ENCODE peak calls at places on chromosomes 6 and 20, in seven cellular contexts. X is GM23248, K is OCI-LY7, P is HCT116, M is neural progenitor cell, O is GM23338, S is hepatocyte. Q is an unnamed sample.

GRCh38 chr6:144195671-144196070 is 45.4 kb downstream of the STX11 start:
- DNase-seq in X (no peak), K (no peak), P (no peak), M (no peak), O (no peak), S (no peak), Q (no peak)

GRCh38 chr6:45105170-45105820 is 222.8 kb upstream of the RUNX2 start:
- DNase-seq in X (peak), K (no peak), P (no peak), M (no peak), O (no peak), S (no peak), Q (no peak)

GRCh38 chr6:36697481-36697903 is at the start of gene RAB44:
- DNase-seq in X (no peak), K (no peak), P (no peak), M (no peak), O (no peak), S (no peak), Q (no peak)

GRCh38 chr6:166633732-166634535 is 6.9 kb upstream of the RPS6KA2 start:
- DNase-seq in X (peak), K (no peak), P (no peak), M (no peak), O (no peak), S (no peak), Q (peak)

GRCh38 chr6:27672113-27672799 is 199.4 kb upstream of the ZNF184 start:
- DNase-seq in X (peak), K (no peak), P (peak), M (peak), O (peak), S (peak), Q (peak)

GRCh38 chr6:17015144-17015543 is 86.7 kb upstream of the STMND1 start:
- DNase-seq in X (peak), K (no peak), P (no peak), M (no peak), O (no peak), S (no peak), Q (peak)

GRCh38 chr6:142846459-142846831 is 98.5 kb downstream of the HIVEP2 start:
- DNase-seq in X (peak), K (no peak), P (no peak), M (no peak), O (no peak), S (no peak), Q (no peak)

GRCh38 chr20:237479-237878 is 10.4 kb downstream of the DEFB129 start:
- DNase-seq in X (peak), K (no peak), P (no peak), M (no peak), O (no peak), S (no peak), Q (no peak)

GRCh38 chr6:18823782-18824386 is 436.7 kb downstream of the RNF144B start:
- DNase-seq in X (peak), K (peak), P (peak), M (peak), O (peak), S (peak), Q (peak)

GRCh38 chr6:42448391-42448790 is 3.3 kb downstream of the TRERF1 start:
- DNase-seq in X (no peak), K (no peak), P (no peak), M (no peak), O (no peak), S (no peak), Q (no peak)

GRCh38 chr6:127446356-127446755 is 12.8 kb downstream of the KIAA0408 start:
- DNase-seq in X (peak), K (no peak), P (no peak), M (no peak), O (no peak), S (no peak), Q (no peak)

GRCh38 chr20:63178889-63179751 is 36.8 kb downstream of the YTHDF1 start:
- DNase-seq in X (peak), K (peak), P (peak), M (peak), O (peak), S (peak), Q (peak)

GRCh38 chr6:28531479-28532128 is 5.9 kb downstream of the GPX5 start:
- DNase-seq in X (no peak), K (no peak), P (no peak), M (peak), O (peak), S (no peak), Q (no peak)

GRCh38 chr20:40435146-40435545 is 253.9 kb downstream of the MAFB start:
- DNase-seq in X (no peak), K (no peak), P (no peak), M (no peak), O (no peak), S (no peak), Q (no peak)

GRCh38 chr6:52233975-52234823 is 10.1 kb downstream of the IL17F start:
- DNase-seq in X (peak), K (peak), P (peak), M (peak), O (peak), S (peak), Q (peak)

GRCh38 chr20:34437330-34437986 is 74.4 kb downstream of the ITCH start:
- DNase-seq in X (peak), K (no peak), P (no peak), M (no peak), O (no peak), S (no peak), Q (no peak)

GRCh38 chr6:52653151-52653550 is 17.8 kb upstream of the TMEM14A start:
- DNase-seq in X (peak), K (no peak), P (no peak), M (no peak), O (no peak), S (no peak), Q (no peak)

GRCh38 chr20:49964964-49965780 is 17.6 kb upstream of the SNAI1 start:
- DNase-seq in X (peak), K (peak), P (peak), M (peak), O (peak), S (peak), Q (peak)

GRCh38 chr20:58439974-58440767 is 51.1 kb downstream of the VAPB start:
- DNase-seq in X (no peak), K (no peak), P (no peak), M (no peak), O (no peak), S (no peak), Q (no peak)
- TF ChIP-seq EZH2phosphoT487 in X (no peak), K (no peak), P (no peak), M (no peak), O (no peak), S (no peak), Q (no peak)

GRCh38 chr6:31900917-31901414 is 920 bp downstream of the ZBTB12 start:
- DNase-seq in X (peak), K (no peak), P (no peak), M (peak), O (peak), S (no peak), Q (no peak)
- H2AFZ ChIP-seq in X (no peak), K (no peak), P (no peak), M (no peak), O (no peak), S (peak), Q (no peak)

DNA sequence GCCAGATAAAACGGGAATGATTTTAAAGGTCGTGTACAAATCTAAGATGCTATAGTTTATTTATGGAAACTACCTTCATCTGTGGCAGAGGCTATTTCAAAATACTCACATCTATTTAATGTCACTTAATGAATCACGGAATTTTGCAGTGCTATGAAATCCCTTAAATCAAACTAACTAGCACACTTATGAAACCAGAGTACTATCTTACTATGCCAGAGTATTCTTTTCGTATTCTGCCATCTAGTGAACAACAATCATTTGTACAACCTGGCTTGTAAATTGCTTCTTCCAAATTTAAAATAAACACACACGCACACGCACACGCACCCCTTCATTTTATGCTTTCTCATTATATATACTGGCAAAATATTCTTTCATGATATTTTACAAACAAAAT is 78.0 kb upstream of the BMP5 start:
- DNase-seq in X (peak), K (no peak), P (peak), M (no peak), O (no peak), S (peak), Q (no peak)
- H3K4me3 ChIP-seq in X (peak), K (no peak), P (no peak), M (no peak), O (no peak), S (no peak), Q (no peak)

GRCh38 chr6:152474341-152474740 is 162.8 kb downstream of the SYNE1 start:
- DNase-seq in X (no peak), K (no peak), P (no peak), M (no peak), O (no peak), S (no peak), Q (no peak)

GRCh38 chr6:152471459-152472070 is 165.6 kb downstream of the SYNE1 start:
- DNase-seq in X (peak), K (no peak), P (no peak), M (no peak), O (no peak), S (no peak), Q (no peak)

GRCh38 chr6:152472325-152472724 is 164.8 kb downstream of the SYNE1 start:
- DNase-seq in X (peak), K (no peak), P (no peak), M (no peak), O (no peak), S (no peak), Q (no peak)
- TF ChIP-seq EZH2phosphoT487 in X (no peak), K (no peak), P (no peak), M (no peak), O (no peak), S (no peak), Q (no peak)

DNA sequence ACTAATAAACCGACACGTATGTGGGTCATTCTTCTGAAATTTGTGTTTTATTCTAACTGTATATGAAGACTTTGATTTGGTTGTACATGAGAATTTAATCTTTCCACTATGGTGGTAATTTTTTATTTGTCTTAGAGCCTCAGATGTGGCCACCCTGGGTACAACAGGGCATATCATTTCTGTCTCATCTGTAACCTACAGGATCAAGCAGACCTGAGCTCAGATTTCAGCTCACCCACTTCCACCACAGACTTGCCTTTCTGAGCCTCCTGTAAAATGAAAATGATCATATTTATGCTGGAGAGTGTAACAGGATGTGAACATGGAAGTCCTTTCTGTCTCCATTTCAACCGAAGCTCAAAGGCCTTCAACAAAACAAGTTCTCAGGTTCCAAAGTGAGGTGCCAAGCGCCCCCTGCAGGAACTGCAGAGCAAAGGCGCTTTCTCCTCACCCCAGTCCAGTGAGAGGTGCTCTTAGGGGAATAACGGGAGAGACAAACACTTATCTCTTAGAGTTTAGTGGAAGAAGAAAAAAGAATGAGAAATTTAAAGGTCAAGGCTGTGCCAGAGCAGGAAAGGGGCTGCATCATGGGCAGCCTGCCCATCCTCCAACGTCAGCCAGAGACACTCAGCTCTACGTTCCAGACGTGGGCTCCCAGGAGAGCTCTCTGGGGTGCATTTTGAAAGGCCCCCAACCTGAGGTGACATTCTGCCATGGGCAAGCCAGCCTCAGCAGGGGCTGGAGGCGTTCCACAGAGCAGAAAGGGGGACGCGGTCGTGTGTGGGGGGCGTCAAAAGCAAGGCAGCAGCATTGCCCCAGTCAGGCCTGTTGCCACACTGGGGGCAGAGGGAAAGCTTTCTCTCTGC is 23.1 kb upstream of the CD24 start:
- DNase-seq in X (peak), K (peak), P (peak), M (peak), O (peak), S (peak), Q (peak)
- H2AFZ ChIP-seq in X (peak), K (peak), P (peak), M (peak), O (peak), S (peak), Q (peak)

DNA sequence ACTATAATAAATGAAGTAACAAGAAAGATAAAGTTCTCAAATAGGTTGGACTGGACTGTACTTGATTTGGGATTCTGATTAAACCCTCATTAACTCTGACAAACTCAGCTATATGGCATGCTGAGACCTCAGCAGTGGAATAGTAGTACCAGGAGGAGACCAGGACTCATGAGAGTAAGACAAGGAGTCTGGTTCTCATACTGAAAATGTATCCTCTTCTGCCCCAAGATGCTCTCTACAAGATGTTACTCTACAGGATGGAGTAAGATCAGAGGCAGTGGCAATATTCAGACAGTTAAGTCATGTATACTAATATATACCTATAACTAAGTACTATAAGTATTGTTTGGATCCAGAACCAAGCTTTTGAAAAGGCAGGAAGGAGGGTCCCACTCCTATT is 31.9 kb upstream of the SYNCRIP start:
- DNase-seq in X (no peak), K (peak), P (no peak), M (no peak), O (peak), S (no peak), Q (no peak)
- H3K4me3 ChIP-seq in X (peak), K (peak), P (no peak), M (peak), O (peak), S (no peak), Q (no peak)

GRCh38 chr20:13261460-13262301 is 40.6 kb downstream of the ISM1 start:
- DNase-seq in X (peak), K (peak), P (peak), M (peak), O (peak), S (peak), Q (peak)
- TF ChIP-seq EZH2phosphoT487 in X (no peak), K (no peak), P (no peak), M (no peak), O (no peak), S (no peak), Q (no peak)

Q was measured in MM.1S.